ENCODE peak calls at places on chromosomes 13 and 19, in four cellular contexts. One of them, this sample, is unnamed.

GRCh38 chr19:14347999-14348889 is 33.0 kb upstream of the ADGRE5 start:
- DNase-seq in AG10803: peak
- DNase-seq in cardiac fibroblast: peak
- DNase-seq in right cardiac atrium: peak
- DNase-seq in this sample: peak

GRCh38 chr13:94710881-94711560 is 1.3 kb downstream of the SOX21 start:
- DNase-seq in cardiac fibroblast: peak
- DNase-seq in AG10803: no peak
- DNase-seq in right cardiac atrium: no peak
- DNase-seq in this sample: no peak

GRCh38 chr13:113669871-113670341 is 2.9 kb downstream of the GRK1 start:
- DNase-seq in right cardiac atrium: peak
- DNase-seq in cardiac fibroblast: no peak
- DNase-seq in AG10803: no peak
- DNase-seq in this sample: no peak

GRCh38 chr13:40283666-40284065 is 382.8 kb downstream of the FOXO1 start:
- DNase-seq in AG10803: no peak
- DNase-seq in right cardiac atrium: no peak
- DNase-seq in cardiac fibroblast: no peak
- DNase-seq in this sample: no peak

GRCh38 chr13:110307697-110308376 is 753 bp downstream of the COL4A2 start:
- DNase-seq in cardiac fibroblast: peak
- DNase-seq in right cardiac atrium: peak
- DNase-seq in AG10803: peak
- DNase-seq in this sample: no peak

GRCh38 chr19:2888739-2889224 is 11.9 kb upstream of the ZNF57 start:
- DNase-seq in cardiac fibroblast: no peak
- DNase-seq in AG10803: peak
- DNase-seq in right cardiac atrium: peak
- DNase-seq in this sample: no peak

GRCh38 chr19:3338541-3339181 is 27.7 kb upstream of the NFIC start:
- DNase-seq in AG10803: no peak
- DNase-seq in cardiac fibroblast: no peak
- DNase-seq in right cardiac atrium: peak
- DNase-seq in this sample: no peak

GRCh38 chr13:59478908-59479307 is 684.8 kb downstream of the DIAPH3 start:
- DNase-seq in AG10803: no peak
- DNase-seq in cardiac fibroblast: no peak
- DNase-seq in right cardiac atrium: no peak
- DNase-seq in this sample: no peak

GRCh38 chr19:944171-944567 is 18.3 kb downstream of the ARID3A start:
- DNase-seq in AG10803: no peak
- DNase-seq in cardiac fibroblast: peak
- DNase-seq in right cardiac atrium: peak
- DNase-seq in this sample: peak

GRCh38 chr13:111278258-111278657 is 42.2 kb upstream of the TEX29 start:
- DNase-seq in AG10803: no peak
- DNase-seq in cardiac fibroblast: no peak
- DNase-seq in right cardiac atrium: no peak
- DNase-seq in this sample: no peak

GRCh38 chr13:91200486-91200885 is 147.0 kb upstream of the MIR17HG start:
- DNase-seq in right cardiac atrium: no peak
- DNase-seq in cardiac fibroblast: no peak
- DNase-seq in AG10803: no peak
- DNase-seq in this sample: no peak